ENCODE peak calls at places on chromosomes 13 and 19, in eight cellular contexts. R is GM12878, H is IMR-90, N is HepG2, Y is HCT116, J is SK-N-SH, U is K562, O is H1. X is an unnamed sample.
A peak's percentile ranks its signal among the peaks of the same experiment; 100 is the strongest.

GRCh38 chr13:98352226-98352625 is 175.2 kb upstream of the RNF113B start:
- DNase-seq in Y (no peak), H (no peak), R (no peak), U (no peak), N (no peak), O (no peak), J (no peak), X (no peak)

GRCh38 chr13:43835701-43836100 is 43.8 kb downstream of the CCDC122 start:
- DNase-seq in H (peak; percentile 61), Y (no peak), R (no peak), U (no peak), O (no peak), N (no peak), J (no peak), X (no peak)

GRCh38 chr19:18470153-18470552 is 32.2 kb upstream of the ISYNA1 start:
- DNase-seq in H (no peak), U (peak; percentile 73), O (no peak), J (peak; percentile 75), N (peak; percentile 55), R (no peak), Y (no peak), X (peak; percentile 37)

GRCh38 chr13:43572601-43573360 is 214.0 kb downstream of the ENOX1 start:
- DNase-seq in H (peak; percentile 25), O (no peak), Y (no peak), J (no peak), U (no peak), N (no peak), R (no peak), X (no peak)

GRCh38 chr19:46764817-46765291 is 18.6 kb upstream of the STRN4 start:
- DNase-seq in O (no peak), N (peak; percentile 92), H (no peak), R (no peak), U (no peak), Y (no peak), J (no peak), X (no peak)

GRCh38 chr19:4638330-4638729 is 986 bp upstream of the TNFAIP8L1 start:
- DNase-seq in U (no peak), O (no peak), Y (no peak), J (no peak), N (no peak), H (no peak), R (no peak), X (no peak)

GRCh38 chr19:18672606-18673337 is 10.7 kb upstream of the CRTC1 start:
- DNase-seq in Y (no peak), U (peak; percentile 29), J (no peak), O (no peak), H (peak; percentile 50), N (no peak), R (no peak), X (peak; percentile 39)

GRCh38 chr13:105991622-105992254 is 543.7 kb downstream of the EFNB2 start:
- DNase-seq in Y (no peak), N (no peak), H (peak; percentile 80), R (no peak), U (no peak), O (no peak), J (no peak), X (no peak)

GRCh38 chr19:33673996-33674395 is 52.2 kb downstream of the CHST8 start:
- DNase-seq in U (no peak), J (peak; percentile 35), Y (no peak), H (no peak), R (no peak), O (no peak), N (no peak), X (no peak)

GRCh38 chr13:77114271-77114670 is 87.3 kb upstream of the FBXL3 start:
- DNase-seq in O (no peak), N (no peak), Y (no peak), J (no peak), R (no peak), H (peak; percentile 35), U (no peak), X (no peak)

GRCh38 chr13:49272296-49272695 is 24.6 kb downstream of the CDADC1 start:
- DNase-seq in N (no peak), O (no peak), H (no peak), U (no peak), J (no peak), Y (no peak), R (no peak), X (no peak)

GRCh38 chr19:4049432-4049831 is 17.3 kb downstream of the ZBTB7A start:
- DNase-seq in J (no peak), Y (no peak), R (no peak), H (no peak), U (no peak), O (no peak), N (no peak), X (no peak)

GRCh38 chr19:10826236-10826635 is 9.8 kb downstream of the TMED1 start:
- DNase-seq in H (no peak), U (no peak), N (no peak), Y (no peak), O (no peak), J (peak; percentile 38), R (no peak), X (no peak)

GRCh38 chr13:52847322-52847681 is 1.1 kb downstream of the PCDH8 start:
- DNase-seq in Y (no peak), O (no peak), R (no peak), H (no peak), J (peak; percentile 44), N (no peak), U (no peak), X (no peak)

GRCh38 chr13:80362488-80362887 is 21.6 kb upstream of the SPRY2 start:
- DNase-seq in O (no peak), U (no peak), Y (no peak), R (no peak), J (no peak), N (peak; percentile 50), H (no peak), X (no peak)

GRCh38 chr13:98083936-98084335 is 59.0 kb upstream of the FARP1 start:
- DNase-seq in O (no peak), Y (no peak), J (no peak), R (no peak), N (no peak), U (no peak), H (peak; percentile 15), X (no peak)

DNA sequence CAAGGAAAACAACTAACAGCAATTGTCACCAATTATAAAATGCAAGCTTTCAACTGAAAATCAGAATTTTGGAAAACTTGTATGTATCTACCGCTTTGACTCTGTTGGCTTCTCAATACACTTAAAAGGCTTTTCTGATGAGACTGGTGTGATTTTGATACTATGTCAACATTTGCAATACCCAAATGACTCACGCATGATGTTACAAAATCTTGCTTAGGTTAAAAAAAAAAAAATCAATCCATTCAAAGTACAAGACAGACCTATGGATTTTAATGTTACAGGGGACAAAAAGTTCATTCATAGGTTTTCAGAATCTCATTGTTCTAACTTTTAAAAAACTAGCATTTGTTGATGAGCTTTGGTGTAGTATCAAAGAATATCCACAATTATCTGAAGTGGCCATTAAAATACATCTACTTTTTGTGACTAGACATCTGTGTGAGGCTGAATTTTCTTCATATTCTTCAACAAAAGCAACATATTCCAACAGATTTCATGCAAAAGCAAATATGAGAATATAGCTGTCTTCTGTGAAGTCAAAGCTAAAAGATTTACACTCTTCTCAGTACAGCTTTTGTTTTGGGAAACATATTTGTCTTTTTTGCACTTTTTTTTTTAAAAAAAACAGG is 10.7 kb downstream of the ELF1 start:
- DNase-seq in J (no peak), R (no peak), U (no peak), H (peak; percentile 90), N (peak; percentile 93), Y (no peak), O (no peak), X (no peak)
- TF ChIP-seq RAD21 in J (no peak), R (no peak), U (no peak), H (no peak), N (no peak), Y (no peak), O (no peak), X (no peak)

DNA sequence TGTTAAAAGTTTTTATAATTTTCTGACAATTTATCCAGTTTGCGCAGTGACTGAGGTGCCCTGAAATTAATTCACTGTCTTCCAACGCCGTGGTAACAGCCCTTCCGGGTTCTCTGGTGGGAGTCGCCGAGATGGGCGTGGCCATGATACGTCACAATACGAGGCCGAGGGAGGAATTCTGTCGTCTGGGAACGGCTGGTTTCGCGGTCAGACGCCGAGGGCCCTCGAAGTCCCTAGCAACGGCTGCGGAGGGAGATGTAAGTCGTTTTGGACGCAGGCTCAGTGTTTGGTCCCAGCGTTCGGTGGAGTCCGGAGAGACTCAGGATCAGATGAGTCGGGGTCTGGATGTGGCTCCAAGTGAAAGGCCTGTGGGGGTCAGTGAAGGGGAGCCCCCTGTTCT is 21.7 kb downstream of the ZNF613 start:
- DNase-seq in O (no peak), Y (no peak), H (peak; percentile 23), U (no peak), R (no peak), N (no peak), J (peak; percentile 70), X (no peak)
- TF ChIP-seq RAD21 in O (no peak), Y (no peak), H (no peak), U (no peak), R (no peak), N (no peak), J (no peak), X (no peak)

GRCh38 chr13:29923554-29924481 is 73.4 kb upstream of the UBL3 start:
- DNase-seq in H (peak; percentile 99), N (peak; percentile 99), O (peak; percentile 77), J (peak; percentile 38), U (peak; percentile 61), Y (peak; percentile 93), R (no peak), X (peak; percentile 98)

GRCh38 chr13:29922896-29923295 is 72.5 kb upstream of the UBL3 start:
- DNase-seq in J (no peak), O (no peak), N (no peak), Y (no peak), R (no peak), H (peak; percentile 71), U (no peak), X (no peak)

GRCh38 chr13:29924482-29924884 is 74.1 kb upstream of the UBL3 start:
- DNase-seq in R (no peak), Y (no peak), O (no peak), N (peak; percentile 44), H (peak; percentile 86), J (no peak), U (no peak), X (peak; percentile 35)

GRCh38 chr13:29921542-29921941 is 71.1 kb upstream of the UBL3 start:
- DNase-seq in H (no peak), O (no peak), J (no peak), Y (no peak), R (no peak), N (no peak), U (no peak), X (no peak)

GRCh38 chr13:29922281-29922821 is 71.9 kb upstream of the UBL3 start:
- DNase-seq in O (no peak), U (no peak), H (peak; percentile 54), J (no peak), N (no peak), R (no peak), Y (no peak), X (peak; percentile 16)
- TF ChIP-seq RAD21 in O (no peak), U (no peak), H (no peak), J (no peak), N (no peak), R (no peak), Y (no peak), X (no peak)

DNA sequence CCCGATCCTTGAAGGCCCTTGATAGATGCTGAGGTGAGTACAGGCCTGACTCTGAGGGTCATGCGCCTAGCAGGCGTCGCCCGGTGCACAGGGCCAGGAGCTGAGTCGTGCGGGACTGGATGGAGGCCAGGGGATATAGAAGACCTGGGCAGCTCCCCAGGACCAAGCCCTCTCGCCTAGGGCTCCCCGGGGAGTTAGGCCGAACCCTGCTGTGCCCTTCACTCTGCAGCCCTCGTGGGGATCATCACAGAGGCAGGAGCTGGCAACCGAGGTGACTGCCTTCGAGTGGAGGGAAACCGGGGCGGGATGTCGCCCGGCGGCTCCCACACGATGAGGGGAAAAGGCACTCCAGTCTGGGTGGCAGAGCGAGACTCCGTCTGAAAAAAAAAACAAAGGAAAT is 11.7 kb downstream of the CSNK1G2 start:
- DNase-seq in Y (no peak), N (no peak), O (no peak), U (no peak), J (no peak), R (no peak), H (no peak), X (no peak)
- TF ChIP-seq RAD21 in Y (no peak), N (no peak), O (no peak), U (no peak), J (no peak), R (no peak), H (no peak), X (no peak)

X was measured in A549.